ENCODE peak calls at places on chromosomes 6 and 20, in seven cellular contexts. One of them, this sample, is unnamed. For H3K9me3, the result is how much of the 10 kb centered on the place peaks cover.

GRCh38 chr6:37482356-37483292 is 17.1 kb downstream of the CCDC167 start:
- DNase-seq in fibroblast of lung: no peak
- DNase-seq in DND-41: no peak
- DNase-seq in prostate gland: no peak
- DNase-seq in HCT116: no peak
- DNase-seq in CD8-positive, alpha-beta T cell: no peak
- DNase-seq in transverse colon: no peak
- DNase-seq in this sample: peak

GRCh38 chr20:57947421-57948176 is 237.8 kb upstream of the PMEPA1 start:
- DNase-seq in fibroblast of lung: peak
- DNase-seq in DND-41: no peak
- DNase-seq in prostate gland: no peak
- DNase-seq in HCT116: no peak
- DNase-seq in CD8-positive, alpha-beta T cell: no peak
- DNase-seq in transverse colon: no peak
- DNase-seq in this sample: no peak

GRCh38 chr20:14148042-14148441 is 152.7 kb downstream of the MACROD2 start:
- DNase-seq in fibroblast of lung: peak
- DNase-seq in DND-41: no peak
- DNase-seq in prostate gland: no peak
- DNase-seq in HCT116: no peak
- DNase-seq in CD8-positive, alpha-beta T cell: no peak
- DNase-seq in transverse colon: no peak
- DNase-seq in this sample: no peak

GRCh38 chr6:113813207-113813606 is 43.9 kb upstream of the MARCKS start:
- DNase-seq in fibroblast of lung: peak
- DNase-seq in DND-41: no peak
- DNase-seq in prostate gland: no peak
- DNase-seq in HCT116: no peak
- DNase-seq in CD8-positive, alpha-beta T cell: no peak
- DNase-seq in transverse colon: no peak
- DNase-seq in this sample: no peak

GRCh38 chr20:36852187-36852586 is 23.8 kb upstream of the TLDC2 start:
- DNase-seq in fibroblast of lung: no peak
- DNase-seq in DND-41: no peak
- DNase-seq in prostate gland: no peak
- DNase-seq in HCT116: no peak
- DNase-seq in CD8-positive, alpha-beta T cell: no peak
- DNase-seq in transverse colon: no peak
- DNase-seq in this sample: no peak

GRCh38 chr20:52422574-52423463 is 231.2 kb upstream of the ZFP64 start:
- DNase-seq in fibroblast of lung: peak
- DNase-seq in DND-41: no peak
- DNase-seq in prostate gland: no peak
- DNase-seq in HCT116: no peak
- DNase-seq in CD8-positive, alpha-beta T cell: no peak
- DNase-seq in transverse colon: no peak
- DNase-seq in this sample: no peak

GRCh38 chr20:10669843-10670446 is 3.9 kb downstream of the JAG1 start:
- DNase-seq in fibroblast of lung: no peak
- DNase-seq in DND-41: no peak
- DNase-seq in prostate gland: no peak
- DNase-seq in HCT116: no peak
- DNase-seq in CD8-positive, alpha-beta T cell: no peak
- DNase-seq in transverse colon: no peak
- DNase-seq in this sample: no peak

GRCh38 chr6:157964139-157964538 is 17.5 kb upstream of the SYNJ2 start:
- DNase-seq in fibroblast of lung: peak
- DNase-seq in DND-41: no peak
- DNase-seq in prostate gland: no peak
- DNase-seq in HCT116: no peak
- DNase-seq in CD8-positive, alpha-beta T cell: no peak
- DNase-seq in transverse colon: no peak
- DNase-seq in this sample: no peak

GRCh38 chr6:49713346-49713745 is at the start of gene CRISP2:
- DNase-seq in fibroblast of lung: no peak
- DNase-seq in DND-41: no peak
- DNase-seq in prostate gland: no peak
- DNase-seq in HCT116: no peak
- DNase-seq in CD8-positive, alpha-beta T cell: no peak
- DNase-seq in transverse colon: no peak
- DNase-seq in this sample: no peak

GRCh38 chr6:128005009-128005408 is 104.2 kb upstream of the THEMIS start:
- DNase-seq in fibroblast of lung: no peak
- DNase-seq in DND-41: no peak
- DNase-seq in prostate gland: no peak
- DNase-seq in HCT116: no peak
- DNase-seq in CD8-positive, alpha-beta T cell: no peak
- DNase-seq in transverse colon: no peak
- DNase-seq in this sample: no peak

GRCh38 chr6:44400572-44400971 is 13.1 kb downstream of the CDC5L start:
- DNase-seq in fibroblast of lung: no peak
- DNase-seq in DND-41: no peak
- DNase-seq in prostate gland: no peak
- DNase-seq in HCT116: no peak
- DNase-seq in CD8-positive, alpha-beta T cell: no peak
- DNase-seq in transverse colon: no peak
- DNase-seq in this sample: no peak

GRCh38 chr20:21174425-21175239 is 48.8 kb downstream of the KIZ start:
- DNase-seq in fibroblast of lung: no peak
- DNase-seq in DND-41: no peak
- DNase-seq in prostate gland: no peak
- DNase-seq in HCT116: no peak
- DNase-seq in CD8-positive, alpha-beta T cell: no peak
- DNase-seq in transverse colon: no peak
- DNase-seq in this sample: no peak

GRCh38 chr6:2626381-2626780 is 124.3 kb downstream of the MYLK4 start:
- DNase-seq in fibroblast of lung: no peak
- DNase-seq in DND-41: no peak
- DNase-seq in prostate gland: no peak
- DNase-seq in HCT116: no peak
- DNase-seq in CD8-positive, alpha-beta T cell: no peak
- DNase-seq in transverse colon: no peak
- DNase-seq in this sample: no peak

GRCh38 chr20:32497589-32498224 is 87.4 kb downstream of the NOL4L start:
- DNase-seq in fibroblast of lung: no peak
- DNase-seq in DND-41: no peak
- DNase-seq in prostate gland: no peak
- DNase-seq in HCT116: no peak
- DNase-seq in CD8-positive, alpha-beta T cell: no peak
- DNase-seq in transverse colon: no peak
- DNase-seq in this sample: no peak

GRCh38 chr20:59015411-59015810 is 3.8 kb upstream of the TUBB1 start:
- DNase-seq in fibroblast of lung: no peak
- DNase-seq in DND-41: no peak
- DNase-seq in prostate gland: no peak
- DNase-seq in HCT116: no peak
- DNase-seq in CD8-positive, alpha-beta T cell: no peak
- DNase-seq in transverse colon: no peak
- DNase-seq in this sample: no peak

GRCh38 chr6:123519191-123519510 is 117.6 kb downstream of the TRDN start:
- DNase-seq in fibroblast of lung: no peak
- DNase-seq in DND-41: no peak
- DNase-seq in prostate gland: no peak
- DNase-seq in HCT116: no peak
- DNase-seq in CD8-positive, alpha-beta T cell: no peak
- DNase-seq in transverse colon: no peak
- DNase-seq in this sample: no peak

GRCh38 chr20:61083431-61083830 is 168.6 kb upstream of the CDH4 start:
- DNase-seq in fibroblast of lung: no peak
- DNase-seq in DND-41: no peak
- DNase-seq in prostate gland: no peak
- DNase-seq in HCT116: no peak
- DNase-seq in CD8-positive, alpha-beta T cell: no peak
- DNase-seq in transverse colon: no peak
- DNase-seq in this sample: peak

GRCh38 chr20:61086031-61086430 is 166.0 kb upstream of the CDH4 start:
- DNase-seq in fibroblast of lung: no peak
- DNase-seq in DND-41: no peak
- DNase-seq in prostate gland: no peak
- DNase-seq in HCT116: no peak
- DNase-seq in CD8-positive, alpha-beta T cell: no peak
- DNase-seq in transverse colon: no peak
- DNase-seq in this sample: peak

DNA sequence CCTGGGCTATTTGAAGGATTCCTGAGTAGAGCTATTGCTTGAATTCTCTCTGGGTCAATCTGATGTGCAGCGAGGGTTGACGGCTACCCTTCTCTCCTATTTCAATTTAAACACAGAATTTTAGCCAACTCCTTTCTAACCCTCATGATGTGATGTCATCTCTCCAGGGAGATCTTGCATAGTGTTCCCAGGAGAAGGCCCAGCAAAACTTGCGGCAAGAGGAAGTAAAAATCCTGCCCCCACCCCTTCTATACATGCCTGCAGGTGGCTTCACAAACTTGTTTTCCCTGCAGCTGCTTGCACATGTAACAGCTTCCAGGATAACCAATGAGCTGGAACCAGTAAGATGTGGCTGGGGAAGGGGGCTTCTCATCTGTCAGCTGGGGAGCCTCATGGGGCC is 169.4 kb upstream of the CDH4 start:
- DNase-seq in fibroblast of lung: no peak
- DNase-seq in DND-41: no peak
- DNase-seq in prostate gland: no peak
- DNase-seq in HCT116: no peak
- DNase-seq in CD8-positive, alpha-beta T cell: no peak
- DNase-seq in transverse colon: no peak
- DNase-seq in this sample: no peak
- H3K9me3 ChIP-seq in fibroblast of lung: under half
- H3K9me3 ChIP-seq in DND-41: under half
- H3K9me3 ChIP-seq in prostate gland: under half
- H3K9me3 ChIP-seq in HCT116: under half
- H3K9me3 ChIP-seq in CD8-positive, alpha-beta T cell: under half
- H3K9me3 ChIP-seq in transverse colon: under half
- H3K9me3 ChIP-seq in this sample: under half

GRCh38 chr6:169513478-169514193 is 188.2 kb downstream of the WDR27 start:
- DNase-seq in fibroblast of lung: no peak
- DNase-seq in DND-41: no peak
- DNase-seq in prostate gland: no peak
- DNase-seq in HCT116: no peak
- DNase-seq in CD8-positive, alpha-beta T cell: no peak
- DNase-seq in transverse colon: no peak
- DNase-seq in this sample: no peak

GRCh38 chr6:169503556-169503955 is 198.3 kb downstream of the WDR27 start:
- DNase-seq in fibroblast of lung: no peak
- DNase-seq in DND-41: no peak
- DNase-seq in prostate gland: no peak
- DNase-seq in HCT116: no peak
- DNase-seq in CD8-positive, alpha-beta T cell: no peak
- DNase-seq in transverse colon: no peak
- DNase-seq in this sample: no peak

GRCh38 chr6:169510871-169511270 is 191.0 kb downstream of the WDR27 start:
- DNase-seq in fibroblast of lung: no peak
- DNase-seq in DND-41: no peak
- DNase-seq in prostate gland: no peak
- DNase-seq in HCT116: no peak
- DNase-seq in CD8-positive, alpha-beta T cell: no peak
- DNase-seq in transverse colon: no peak
- DNase-seq in this sample: no peak

DNA sequence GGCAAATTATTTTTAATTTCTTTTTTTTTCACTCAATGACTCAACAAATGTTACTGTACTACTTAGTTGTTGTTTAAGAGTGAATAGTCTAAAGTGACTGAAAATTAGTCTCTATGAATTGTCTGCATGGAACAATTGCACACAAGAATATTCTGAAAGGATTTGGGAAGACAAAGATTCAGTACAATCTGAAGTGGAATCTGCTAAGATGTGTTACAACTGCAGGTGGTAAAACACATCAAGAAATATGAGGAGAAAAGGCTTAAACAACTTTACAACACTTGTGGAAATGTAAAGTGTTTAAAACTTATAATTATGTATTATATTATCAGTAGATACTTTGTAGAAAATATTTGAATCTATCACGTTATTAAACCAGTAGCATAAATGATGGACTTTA is 193.4 kb downstream of the WDR27 start:
- DNase-seq in fibroblast of lung: no peak
- DNase-seq in DND-41: no peak
- DNase-seq in prostate gland: no peak
- DNase-seq in HCT116: no peak
- DNase-seq in CD8-positive, alpha-beta T cell: no peak
- DNase-seq in transverse colon: no peak
- DNase-seq in this sample: no peak
- H3K27ac ChIP-seq in fibroblast of lung: no peak
- H3K27ac ChIP-seq in DND-41: no peak
- H3K27ac ChIP-seq in prostate gland: no peak
- H3K27ac ChIP-seq in HCT116: no peak
- H3K27ac ChIP-seq in CD8-positive, alpha-beta T cell: no peak
- H3K27ac ChIP-seq in transverse colon: no peak
- H3K27ac ChIP-seq in this sample: no peak

DNA sequence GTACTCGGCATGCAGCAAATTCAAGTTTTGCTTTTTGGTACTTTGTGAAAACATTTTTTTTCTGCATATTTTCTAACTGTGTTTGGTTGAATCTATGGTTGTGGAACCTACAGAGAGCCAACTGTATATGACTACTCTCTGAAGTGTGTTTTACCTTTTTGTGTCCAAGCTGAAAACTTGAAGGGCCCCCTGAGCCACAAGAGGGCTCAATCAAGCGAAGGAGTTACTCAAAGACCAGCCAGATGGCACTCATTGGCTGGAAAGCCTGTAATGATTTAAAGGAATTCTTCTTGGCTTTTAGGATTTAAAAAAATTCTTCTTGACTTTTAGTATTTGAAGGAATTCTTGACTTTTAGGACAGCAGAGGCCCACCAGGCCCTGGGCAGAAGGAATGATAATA is 27.0 kb upstream of the ECI2 start:
- DNase-seq in fibroblast of lung: no peak
- DNase-seq in DND-41: no peak
- DNase-seq in prostate gland: no peak
- DNase-seq in HCT116: no peak
- DNase-seq in CD8-positive, alpha-beta T cell: no peak
- DNase-seq in transverse colon: no peak
- DNase-seq in this sample: peak
- TF ChIP-seq CTCF in fibroblast of lung: no peak
- TF ChIP-seq CTCF in DND-41: no peak
- TF ChIP-seq CTCF in prostate gland: no peak
- TF ChIP-seq CTCF in HCT116: no peak
- TF ChIP-seq CTCF in CD8-positive, alpha-beta T cell: no peak
- TF ChIP-seq CTCF in transverse colon: no peak
- TF ChIP-seq CTCF in this sample: no peak

GRCh38 chr6:14462135-14462905 is 344.7 kb downstream of the CD83 start:
- DNase-seq in fibroblast of lung: no peak
- DNase-seq in DND-41: no peak
- DNase-seq in prostate gland: no peak
- DNase-seq in HCT116: no peak
- DNase-seq in CD8-positive, alpha-beta T cell: no peak
- DNase-seq in transverse colon: no peak
- DNase-seq in this sample: no peak

GRCh38 chr6:14464716-14465115 is 347.1 kb downstream of the CD83 start:
- DNase-seq in fibroblast of lung: no peak
- DNase-seq in DND-41: no peak
- DNase-seq in prostate gland: no peak
- DNase-seq in HCT116: no peak
- DNase-seq in CD8-positive, alpha-beta T cell: no peak
- DNase-seq in transverse colon: no peak
- DNase-seq in this sample: no peak

GRCh38 chr6:14466278-14466677 is 348.7 kb downstream of the CD83 start:
- DNase-seq in fibroblast of lung: no peak
- DNase-seq in DND-41: no peak
- DNase-seq in prostate gland: no peak
- DNase-seq in HCT116: no peak
- DNase-seq in CD8-positive, alpha-beta T cell: no peak
- DNase-seq in transverse colon: no peak
- DNase-seq in this sample: no peak

GRCh38 chr6:14463110-14463509 is 345.5 kb downstream of the CD83 start:
- DNase-seq in fibroblast of lung: no peak
- DNase-seq in DND-41: no peak
- DNase-seq in prostate gland: no peak
- DNase-seq in HCT116: no peak
- DNase-seq in CD8-positive, alpha-beta T cell: no peak
- DNase-seq in transverse colon: no peak
- DNase-seq in this sample: no peak

GRCh38 chr6:14464049-14464448 is 346.5 kb downstream of the CD83 start:
- DNase-seq in fibroblast of lung: peak
- DNase-seq in DND-41: no peak
- DNase-seq in prostate gland: no peak
- DNase-seq in HCT116: no peak
- DNase-seq in CD8-positive, alpha-beta T cell: no peak
- DNase-seq in transverse colon: no peak
- DNase-seq in this sample: no peak
- H3K9me3 ChIP-seq in fibroblast of lung: under half
- H3K9me3 ChIP-seq in DND-41: under half
- H3K9me3 ChIP-seq in prostate gland: under half
- H3K9me3 ChIP-seq in HCT116: under half
- H3K9me3 ChIP-seq in CD8-positive, alpha-beta T cell: under half
- H3K9me3 ChIP-seq in transverse colon: under half
- H3K9me3 ChIP-seq in this sample: under half

This sample was measured in thyroid gland.